ENCODE peak calls at places on chromosomes 7 and 10, in nine cellular contexts. One of them, this sample, is unnamed.

GRCh38 chr7:149624006-149624405 is 126.4 kb upstream of the ZNF746 start:
- DNase-seq in CD4-positive, alpha-beta memory T cell: peak
- DNase-seq in hippocampal formation: no peak
- DNase-seq in sigmoid colon: peak
- DNase-seq in left kidney: peak
- DNase-seq in tibial nerve: no peak
- DNase-seq in T-helper 2 cell: peak
- DNase-seq in NCI-H748 treated with DMSO at 0.1 percent for 48 hours: no peak
- DNase-seq in heart right ventricle: no peak
- DNase-seq in this sample: peak

GRCh38 chr7:39259391-39260003 is 281.8 kb downstream of the POU6F2 start:
- DNase-seq in hippocampal formation: no peak
- DNase-seq in CD4-positive, alpha-beta memory T cell: no peak
- DNase-seq in NCI-H748 treated with DMSO at 0.1 percent for 48 hours: no peak
- DNase-seq in tibial nerve: no peak
- DNase-seq in sigmoid colon: no peak
- DNase-seq in heart right ventricle: no peak
- DNase-seq in T-helper 2 cell: no peak
- DNase-seq in left kidney: no peak
- DNase-seq in this sample: no peak

GRCh38 chr10:119222531-119222930 is 15.2 kb downstream of the GRK5 start:
- DNase-seq in NCI-H748 treated with DMSO at 0.1 percent for 48 hours: no peak
- DNase-seq in T-helper 2 cell: no peak
- DNase-seq in CD4-positive, alpha-beta memory T cell: no peak
- DNase-seq in sigmoid colon: peak
- DNase-seq in hippocampal formation: no peak
- DNase-seq in heart right ventricle: no peak
- DNase-seq in tibial nerve: no peak
- DNase-seq in left kidney: peak
- DNase-seq in this sample: no peak

GRCh38 chr7:45598697-45599520 is 24.7 kb downstream of the ADCY1 start:
- DNase-seq in hippocampal formation: no peak
- DNase-seq in CD4-positive, alpha-beta memory T cell: no peak
- DNase-seq in tibial nerve: no peak
- DNase-seq in left kidney: peak
- DNase-seq in NCI-H748 treated with DMSO at 0.1 percent for 48 hours: no peak
- DNase-seq in heart right ventricle: no peak
- DNase-seq in T-helper 2 cell: no peak
- DNase-seq in sigmoid colon: no peak
- DNase-seq in this sample: no peak

GRCh38 chr10:131251146-131251541 is 60.4 kb downstream of the TCERG1L start:
- DNase-seq in hippocampal formation: no peak
- DNase-seq in heart right ventricle: no peak
- DNase-seq in left kidney: peak
- DNase-seq in tibial nerve: no peak
- DNase-seq in CD4-positive, alpha-beta memory T cell: no peak
- DNase-seq in sigmoid colon: no peak
- DNase-seq in T-helper 2 cell: no peak
- DNase-seq in NCI-H748 treated with DMSO at 0.1 percent for 48 hours: no peak
- DNase-seq in this sample: no peak

GRCh38 chr10:3746634-3747033 is 38.4 kb downstream of the KLF6 start:
- DNase-seq in sigmoid colon: no peak
- DNase-seq in NCI-H748 treated with DMSO at 0.1 percent for 48 hours: no peak
- DNase-seq in T-helper 2 cell: no peak
- DNase-seq in left kidney: no peak
- DNase-seq in tibial nerve: no peak
- DNase-seq in hippocampal formation: no peak
- DNase-seq in heart right ventricle: no peak
- DNase-seq in CD4-positive, alpha-beta memory T cell: no peak
- DNase-seq in this sample: no peak

GRCh38 chr7:29951206-29951605 is 38.4 kb downstream of the SCRN1 start:
- DNase-seq in heart right ventricle: no peak
- DNase-seq in CD4-positive, alpha-beta memory T cell: no peak
- DNase-seq in tibial nerve: no peak
- DNase-seq in hippocampal formation: no peak
- DNase-seq in NCI-H748 treated with DMSO at 0.1 percent for 48 hours: no peak
- DNase-seq in sigmoid colon: no peak
- DNase-seq in T-helper 2 cell: no peak
- DNase-seq in left kidney: no peak
- DNase-seq in this sample: no peak

GRCh38 chr7:99201027-99201426 is 6.9 kb downstream of the KPNA7 start:
- DNase-seq in T-helper 2 cell: no peak
- DNase-seq in hippocampal formation: no peak
- DNase-seq in tibial nerve: no peak
- DNase-seq in heart right ventricle: no peak
- DNase-seq in sigmoid colon: no peak
- DNase-seq in NCI-H748 treated with DMSO at 0.1 percent for 48 hours: no peak
- DNase-seq in CD4-positive, alpha-beta memory T cell: no peak
- DNase-seq in left kidney: no peak
- DNase-seq in this sample: no peak

GRCh38 chr7:93920496-93921189 is 892 bp upstream of the GNG11 start:
- DNase-seq in NCI-H748 treated with DMSO at 0.1 percent for 48 hours: no peak
- DNase-seq in CD4-positive, alpha-beta memory T cell: no peak
- DNase-seq in tibial nerve: no peak
- DNase-seq in heart right ventricle: no peak
- DNase-seq in left kidney: peak
- DNase-seq in hippocampal formation: no peak
- DNase-seq in sigmoid colon: no peak
- DNase-seq in T-helper 2 cell: no peak
- DNase-seq in this sample: no peak

GRCh38 chr10:48598243-48598935 is 6.5 kb downstream of the ARHGAP22 start:
- DNase-seq in left kidney: no peak
- DNase-seq in tibial nerve: no peak
- DNase-seq in T-helper 2 cell: no peak
- DNase-seq in sigmoid colon: no peak
- DNase-seq in hippocampal formation: peak
- DNase-seq in heart right ventricle: no peak
- DNase-seq in CD4-positive, alpha-beta memory T cell: no peak
- DNase-seq in NCI-H748 treated with DMSO at 0.1 percent for 48 hours: no peak
- DNase-seq in this sample: no peak

GRCh38 chr7:151780626-151781025 is 96.3 kb downstream of the PRKAG2 start:
- DNase-seq in tibial nerve: no peak
- DNase-seq in heart right ventricle: no peak
- DNase-seq in sigmoid colon: no peak
- DNase-seq in hippocampal formation: no peak
- DNase-seq in NCI-H748 treated with DMSO at 0.1 percent for 48 hours: no peak
- DNase-seq in left kidney: no peak
- DNase-seq in CD4-positive, alpha-beta memory T cell: no peak
- DNase-seq in T-helper 2 cell: no peak
- DNase-seq in this sample: no peak

This sample was measured in left cardiac atrium.